ENCODE peak calls at places on chromosomes 4 and X, in four cellular contexts. D is SK-N-SH, J is HepG2, S is K562. G is an unnamed sample.
A peak's percentile ranks its signal among the peaks of the same experiment; 100 is the strongest.

GRCh38 chr4:134160211-134160610 is 41.4 kb downstream of the PABPC4L start:
- DNase-seq in S (no peak), J (no peak), D (no peak), G (no peak)

GRCh38 chr4:130393246-130394041 is 1297.5 kb downstream of the C4orf33 start:
- DNase-seq in J (peak; percentile 0), D (no peak), S (no peak), G (no peak)

GRCh38 chr4:15182600-15183222 is 180.4 kb downstream of the CPEB2 start:
- DNase-seq in S (no peak), D (no peak), J (no peak), G (no peak)

GRCh38 chr4:38601244-38601915 is 62.6 kb upstream of the KLF3 start:
- DNase-seq in J (peak; percentile 49), D (no peak), S (no peak), G (no peak)

GRCh38 chr4:7430368-7430964 is 4.3 kb downstream of the PSAPL1 start:
- DNase-seq in J (no peak), S (no peak), D (no peak), G (no peak)

GRCh38 chr4:16609170-16609758 is 289.2 kb downstream of the LDB2 start:
- DNase-seq in J (no peak), S (no peak), D (no peak), G (no peak)

GRCh38 chr4:88743696-88744095 is 46.1 kb upstream of the NAP1L5 start:
- DNase-seq in D (no peak), S (no peak), J (no peak), G (no peak)

GRCh38 chrX:96685205-96686099 is 810 bp downstream of the DIAPH2 start:
- DNase-seq in D (peak; percentile 39), J (peak; percentile 7), S (no peak), G (peak; percentile 1)

GRCh38 chr4:2867758-2868491 is 24.3 kb downstream of the ADD1 start:
- DNase-seq in S (peak; percentile 84), J (peak; percentile 32), D (peak; percentile 58), G (no peak)

GRCh38 chr4:142088906-142089305 is 452.5 kb downstream of the IL15 start:
- DNase-seq in S (no peak), J (no peak), D (no peak), G (no peak)

GRCh38 chr4:108555701-108556100 is 64.7 kb upstream of the RPL34 start:
- DNase-seq in J (no peak), D (no peak), S (no peak), G (no peak)

GRCh38 chrX:46575991-46576392 is 2.4 kb downstream of the CHST7 start:
- DNase-seq in D (no peak), S (no peak), J (peak; percentile 48), G (no peak)

GRCh38 chr4:65416875-65417274 is 253.4 kb downstream of the EPHA5 start:
- DNase-seq in S (no peak), J (no peak), D (no peak), G (no peak)

GRCh38 chr4:135371137-135371536 is 1169.5 kb upstream of the PABPC4L start:
- DNase-seq in J (peak; percentile 15), D (peak; percentile 4), S (no peak), G (no peak)

GRCh38 chr4:128823025-128823661 is 13.6 kb downstream of the JADE1 start:
- DNase-seq in D (no peak), J (no peak), S (no peak), G (no peak)

DNA sequence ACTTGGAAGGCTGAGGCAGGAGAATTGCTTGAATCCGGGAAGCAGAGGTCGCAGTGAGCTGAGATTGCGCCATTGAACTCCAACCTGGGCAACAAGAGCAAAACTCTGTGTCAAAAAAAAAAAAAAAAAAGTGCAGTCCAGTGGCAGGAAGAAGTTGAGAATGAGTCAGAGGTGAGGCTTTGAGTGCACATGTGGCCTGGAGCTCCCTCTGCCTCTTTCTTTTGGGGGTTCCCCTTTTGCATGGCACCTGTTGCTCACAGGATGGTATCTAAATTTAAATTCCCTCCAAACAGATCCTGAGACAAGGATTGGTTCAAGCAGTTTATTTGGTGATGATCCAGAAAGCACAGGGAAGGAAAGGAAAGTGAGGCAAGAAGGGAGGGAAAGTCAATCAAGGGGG is 151.4 kb upstream of the STX18 start:
- DNase-seq in S (no peak), D (no peak), J (peak; percentile 66), G (no peak)
- TF ChIP-seq TAF1 in S (no peak), D (no peak), J (no peak), G (no peak)

GRCh38 chr4:147425019-147425418 is 55.9 kb upstream of the EDNRA start:
- DNase-seq in J (no peak), S (no peak), D (no peak), G (no peak)

GRCh38 chr4:147423229-147423628 is 57.7 kb upstream of the EDNRA start:
- DNase-seq in J (no peak), D (peak; percentile 31), S (no peak), G (no peak)

GRCh38 chr4:147418206-147418605 is 62.7 kb upstream of the EDNRA start:
- DNase-seq in S (no peak), J (no peak), D (no peak), G (no peak)

GRCh38 chr4:147421456-147421855 is 59.4 kb upstream of the EDNRA start:
- DNase-seq in S (no peak), D (no peak), J (no peak), G (no peak)
- TF ChIP-seq POLR2AphosphoS5 in S (no peak), D (no peak), J (no peak), G (no peak)

GRCh38 chrX:142711801-142712200 is 313.9 kb upstream of the SPANXN4 start:
- DNase-seq in S (no peak), D (no peak), J (no peak), G (no peak)
- TF ChIP-seq TAF1 in S (no peak), D (no peak), J (no peak), G (no peak)

GRCh38 chrX:1657367-1658082 is 42.7 kb downstream of the ASMT start:
- DNase-seq in J (no peak), S (no peak), D (no peak), G (no peak)
- TF ChIP-seq POLR2AphosphoS5 in J (no peak), S (no peak), D (no peak), G (peak; percentile 87)

GRCh38 chr4:152328595-152328994 is 207.3 kb downstream of the FBXW7 start:
- DNase-seq in S (no peak), J (no peak), D (no peak), G (no peak)

GRCh38 chr4:152327606-152328453 is 208.1 kb downstream of the FBXW7 start:
- DNase-seq in S (no peak), J (no peak), D (no peak), G (no peak)

GRCh38 chr4:152323221-152323620 is 212.7 kb downstream of the FBXW7 start:
- DNase-seq in J (no peak), D (no peak), S (no peak), G (no peak)

GRCh38 chr4:152321923-152322322 is 214.0 kb downstream of the FBXW7 start:
- DNase-seq in D (no peak), S (no peak), J (no peak), G (no peak)

GRCh38 chr4:152325831-152326230 is 210.1 kb downstream of the FBXW7 start:
- DNase-seq in D (no peak), J (no peak), S (no peak), G (no peak)
- TF ChIP-seq TAF1 in D (no peak), J (no peak), S (no peak), G (no peak)

GRCh38 chrX:119687661-119688413 is 5.1 kb downstream of the SEPTIN6 start:
- DNase-seq in D (no peak), J (no peak), S (no peak), G (no peak)

GRCh38 chrX:119682019-119682989 is 10.7 kb downstream of the SEPTIN6 start:
- DNase-seq in D (no peak), S (no peak), J (no peak), G (no peak)

GRCh38 chrX:119686087-119686639 is 6.8 kb downstream of the SEPTIN6 start:
- DNase-seq in S (no peak), D (peak; percentile 47), J (no peak), G (no peak)

GRCh38 chrX:119684916-119685224 is 8.1 kb downstream of the SEPTIN6 start:
- DNase-seq in S (no peak), D (no peak), J (no peak), G (no peak)

GRCh38 chrX:119685225-119686066 is 7.5 kb downstream of the SEPTIN6 start:
- DNase-seq in S (peak; percentile 46), J (no peak), D (no peak), G (no peak)
- TF ChIP-seq POLR2AphosphoS5 in S (no peak), J (no peak), D (no peak), G (peak; percentile 55)

GRCh38 chr4:70651864-70652506 is 14.3 kb downstream of the JCHAIN start:
- DNase-seq in J (peak; percentile 27), D (peak; percentile 24), S (peak; percentile 24), G (no peak)
- TF ChIP-seq TAF1 in J (no peak), D (no peak), S (no peak), G (no peak)

G was measured in GM12892.